ENCODE peak calls at places on chromosomes 12 and 14, in eight cellular contexts. L, H, P, G, B, V, S and R are unnamed samples.

GRCh38 chr14:25394356-25394755 is 344.4 kb upstream of the STXBP6 start:
- DNase-seq in L (no peak), H (no peak), P (no peak), G (no peak), B (no peak), V (no peak), S (no peak), R (no peak)

GRCh38 chr12:53965251-53966069 is 7.5 kb upstream of the HOXC11 start:
- DNase-seq in L (no peak), H (no peak), P (no peak), G (no peak), B (no peak), V (no peak), S (peak; percentile 85), R (no peak)

GRCh38 chr12:98948566-98948965 is 303.5 kb downstream of the APAF1 start:
- DNase-seq in L (no peak), H (no peak), P (no peak), G (no peak), B (no peak), V (no peak), S (no peak), R (no peak)

GRCh38 chr14:55117816-55118441 is 11.1 kb upstream of the LGALS3 start:
- DNase-seq in L (no peak), H (peak; percentile 60), P (no peak), G (no peak), B (peak; percentile 46), V (no peak), S (no peak), R (no peak)

GRCh38 chr12:92208613-92209121 is 63.0 kb upstream of the BTG1 start:
- DNase-seq in L (no peak), H (peak; percentile 78), P (peak; percentile 63), G (no peak), B (peak; percentile 81), V (peak; percentile 31), S (no peak), R (peak; percentile 94)

GRCh38 chr14:88879016-88879415 is 54.6 kb downstream of the TTC8 start:
- DNase-seq in L (no peak), H (peak; percentile 87), P (peak; percentile 66), G (no peak), B (peak; percentile 77), V (peak; percentile 96), S (no peak), R (no peak)

GRCh38 chr12:115079760-115080159 is 395.8 kb upstream of the TBX3 start:
- DNase-seq in L (no peak), H (peak; percentile 13), P (no peak), G (peak; percentile 49), B (peak; percentile 33), V (no peak), S (no peak), R (no peak)

GRCh38 chr14:66485029-66485428 is 1.1 kb upstream of the CCDC196 start:
- DNase-seq in L (no peak), H (no peak), P (no peak), G (no peak), B (no peak), V (no peak), S (no peak), R (no peak)

GRCh38 chr12:116687888-116688287 is 50.0 kb downstream of the SPRING1 start:
- DNase-seq in L (peak; percentile 90), H (peak; percentile 34), P (no peak), G (no peak), B (peak; percentile 14), V (no peak), S (peak; percentile 86), R (no peak)

GRCh38 chr12:91774471-91774921 is 371.1 kb downstream of the BTG1 start:
- DNase-seq in L (no peak), H (peak; percentile 70), P (peak; percentile 29), G (no peak), B (peak; percentile 21), V (peak; percentile 82), S (no peak), R (no peak)

GRCh38 chr14:95392841-95393240 is 73.1 kb upstream of the CLMN start:
- DNase-seq in L (peak; percentile 17), H (no peak), P (no peak), G (no peak), B (no peak), V (no peak), S (no peak), R (no peak)

GRCh38 chr12:24404086-24404815 is 454.8 kb upstream of the SOX5 start:
- DNase-seq in L (no peak), H (peak; percentile 89), P (no peak), G (no peak), B (no peak), V (peak; percentile 87), S (no peak), R (peak; percentile 53)

GRCh38 chr14:24110060-24110459 is 4.5 kb upstream of the DCAF11 start:
- DNase-seq in L (no peak), H (no peak), P (no peak), G (no peak), B (peak; percentile 65), V (no peak), S (no peak), R (no peak)

GRCh38 chr14:65002586-65003210 is 16.0 kb downstream of the FNTB start:
- DNase-seq in L (peak; percentile 8), H (peak; percentile 33), P (peak; percentile 78), G (no peak), B (no peak), V (peak; percentile 48), S (no peak), R (no peak)

GRCh38 chr12:93167841-93168492 is 209.8 kb upstream of the NUDT4 start:
- DNase-seq in L (no peak), H (peak; percentile 49), P (no peak), G (no peak), B (no peak), V (no peak), S (peak; percentile 28), R (no peak)

GRCh38 chr12:16229676-16230075 is 47.8 kb downstream of the SLC15A5 start:
- DNase-seq in L (no peak), H (peak; percentile 5), P (no peak), G (no peak), B (peak; percentile 6), V (no peak), S (no peak), R (no peak)

DNA sequence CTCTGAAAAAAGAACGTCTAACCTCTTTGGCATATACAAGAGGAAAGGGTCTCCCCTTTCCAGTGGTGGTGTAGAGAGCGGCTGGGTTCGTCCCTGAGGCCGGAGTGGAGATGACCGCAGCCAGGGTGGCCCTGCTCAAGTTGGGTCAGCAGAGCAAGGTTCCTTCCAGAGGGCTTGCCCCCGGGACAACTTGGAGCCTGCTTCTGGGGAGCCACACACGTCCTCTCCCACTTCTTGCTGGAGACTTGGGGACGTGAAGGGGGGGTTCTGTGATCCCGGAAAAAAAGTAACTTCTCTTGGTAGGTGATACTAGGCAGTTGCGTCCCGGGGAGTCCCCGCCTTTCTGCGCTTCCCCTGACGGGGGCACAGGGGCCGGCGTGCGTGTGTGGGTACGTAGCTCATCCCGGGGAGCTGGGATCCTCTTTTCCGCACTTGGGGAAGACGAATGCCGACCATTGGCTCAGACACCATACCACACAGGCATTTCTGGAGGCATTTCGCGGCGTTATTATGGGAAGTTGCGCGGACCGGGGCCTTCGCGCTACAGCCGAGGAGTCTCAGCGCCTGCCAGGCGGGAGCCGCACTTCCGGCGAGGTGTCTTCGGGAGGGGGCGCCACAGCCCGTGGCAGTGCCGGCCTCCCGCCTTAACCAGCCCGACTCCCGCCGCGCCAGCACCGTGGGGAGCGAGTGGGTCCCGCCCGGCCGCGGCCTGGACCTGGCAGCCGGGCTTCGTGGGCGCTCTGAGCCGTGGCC is 14.8 kb upstream of the PAX9 start:
- DNase-seq in L (no peak), H (no peak), P (peak; percentile 27), G (peak; percentile 36), B (no peak), V (no peak), S (peak; percentile 57), R (no peak)
- TF ChIP-seq CTCF in L (no peak), H (peak; percentile 16), P (peak; percentile 26), G (no peak), B (no peak), V (peak; percentile 19), S (no peak), R (peak; percentile 28)

DNA sequence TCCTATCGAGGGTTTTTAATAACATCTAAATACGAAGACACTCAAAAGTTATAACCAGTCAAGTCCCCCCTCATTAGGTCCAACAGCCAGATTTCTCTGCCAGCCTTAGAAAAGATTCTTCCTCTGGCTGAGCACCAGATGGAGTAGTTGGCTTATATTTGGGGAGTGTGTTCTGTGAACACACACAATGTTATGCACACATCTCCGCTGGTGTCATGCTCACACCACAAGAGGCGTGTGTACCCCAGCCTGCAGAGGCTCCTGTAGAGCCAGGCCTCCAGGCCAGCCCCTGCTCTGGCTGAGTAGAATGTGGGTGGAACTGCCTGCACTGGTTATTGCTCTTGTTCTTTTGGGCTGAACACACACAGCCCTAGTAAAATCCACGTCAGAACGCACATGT is 64.0 kb downstream of the PIWIL1 start:
- DNase-seq in L (no peak), H (no peak), P (no peak), G (no peak), B (no peak), V (no peak), S (no peak), R (no peak)
- TF ChIP-seq CTCF in L (no peak), H (no peak), P (no peak), G (no peak), B (peak; percentile 27), V (no peak), S (no peak), R (no peak)

DNA sequence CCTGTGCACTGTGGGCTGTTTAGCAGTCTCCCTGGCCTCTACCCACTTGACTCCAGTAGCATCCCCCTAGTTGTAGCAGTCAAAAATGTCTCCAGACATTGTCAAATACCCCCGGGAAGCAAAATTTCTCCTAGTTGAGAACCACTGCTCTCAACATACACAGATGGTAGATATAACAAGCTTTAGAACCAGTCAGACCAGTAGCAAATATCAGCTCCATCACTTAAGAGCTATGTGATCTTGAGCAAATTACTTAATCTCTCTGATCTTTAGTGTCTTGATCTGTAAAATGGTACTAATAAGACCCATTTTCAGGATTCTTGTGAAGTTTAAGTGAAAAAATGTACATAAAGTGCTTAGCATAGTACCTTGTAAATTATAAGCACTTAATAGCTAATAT is 96.2 kb downstream of the DUSP6 start:
- DNase-seq in L (no peak), H (no peak), P (no peak), G (no peak), B (no peak), V (no peak), S (no peak), R (no peak)
- TF ChIP-seq CTCF in L (no peak), H (no peak), P (no peak), G (no peak), B (no peak), V (no peak), S (no peak), R (no peak)

DNA sequence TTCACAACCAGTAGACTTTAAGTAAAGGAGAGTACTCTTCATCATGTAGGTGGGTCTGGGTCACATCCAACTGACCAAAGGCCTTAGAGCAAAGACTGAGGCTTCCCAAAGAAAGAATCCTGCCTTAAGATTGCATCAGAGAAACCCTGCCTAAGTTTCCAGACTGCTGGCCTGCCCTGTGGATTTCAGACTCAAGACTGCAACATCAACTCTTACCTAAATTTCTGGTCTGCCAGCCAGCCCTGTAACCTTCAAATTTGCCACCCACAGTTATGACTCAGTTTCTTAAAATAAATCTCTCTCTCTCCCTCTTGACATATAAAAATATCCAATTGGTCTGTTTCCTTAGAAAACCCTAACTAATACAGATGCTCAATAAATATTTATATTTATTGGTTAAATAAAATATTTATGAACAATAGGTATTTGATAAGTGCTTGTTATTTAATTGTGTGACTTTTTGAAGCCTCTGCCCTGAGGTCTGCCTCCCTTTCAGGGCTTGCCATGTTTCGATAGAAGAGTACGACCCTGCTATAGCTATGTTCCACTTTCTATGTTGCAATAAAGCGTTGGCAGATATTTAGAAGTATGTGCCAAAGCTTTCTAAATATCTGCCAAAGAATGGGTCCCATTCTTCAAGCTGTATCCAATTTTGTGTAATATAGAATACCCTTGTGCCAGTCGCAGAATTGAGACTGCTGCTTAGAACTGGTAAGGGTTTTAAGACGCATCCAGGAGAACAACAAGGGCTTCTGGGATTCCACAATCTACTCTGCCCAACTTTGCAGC is 65.7 kb downstream of the TMEM30B start:
- DNase-seq in L (no peak), H (no peak), P (peak; percentile 58), G (no peak), B (peak; percentile 18), V (peak; percentile 45), S (no peak), R (no peak)
- TF ChIP-seq CTCF in L (no peak), H (no peak), P (no peak), G (no peak), B (no peak), V (no peak), S (no peak), R (no peak)